ENCODE peak calls at places on chromosomes 11 and 22, in five cellular contexts. One of them, this sample, is unnamed.

GRCh38 chr11:125679397-125679796 is 1.2 kb downstream of the ACRV1 start:
- DNase-seq in HuH-7.5: no peak
- DNase-seq in SK-MEL-5: peak; percentile 22
- DNase-seq in lower leg skin: no peak
- DNase-seq in progenitor cell of endocrine pancreas: no peak
- DNase-seq in this sample: no peak

GRCh38 chr11:126963603-126964353 is 36.8 kb downstream of the KIRREL3 start:
- DNase-seq in HuH-7.5: no peak
- DNase-seq in SK-MEL-5: peak; percentile 1
- DNase-seq in lower leg skin: no peak
- DNase-seq in progenitor cell of endocrine pancreas: no peak
- DNase-seq in this sample: no peak

GRCh38 chr11:22337571-22338464 is at the start of gene SLC17A6:
- DNase-seq in HuH-7.5: peak; percentile 13
- DNase-seq in SK-MEL-5: peak; percentile 63
- DNase-seq in lower leg skin: no peak
- DNase-seq in progenitor cell of endocrine pancreas: peak; percentile 43
- DNase-seq in this sample: peak; percentile 29

GRCh38 chr11:1305558-1306056 is 3.8 kb downstream of the TOLLIP start:
- DNase-seq in HuH-7.5: no peak
- DNase-seq in SK-MEL-5: no peak
- DNase-seq in lower leg skin: peak; percentile 70
- DNase-seq in progenitor cell of endocrine pancreas: no peak
- DNase-seq in this sample: no peak

GRCh38 chr22:39815882-39816395 is 77.6 kb downstream of the ENTHD1 start:
- DNase-seq in HuH-7.5: no peak
- DNase-seq in SK-MEL-5: no peak
- DNase-seq in lower leg skin: no peak
- DNase-seq in progenitor cell of endocrine pancreas: no peak
- DNase-seq in this sample: no peak

GRCh38 chr11:69971741-69972140 is 106.4 kb upstream of the ANO1 start:
- DNase-seq in HuH-7.5: no peak
- DNase-seq in SK-MEL-5: no peak
- DNase-seq in lower leg skin: no peak
- DNase-seq in progenitor cell of endocrine pancreas: no peak
- DNase-seq in this sample: no peak

GRCh38 chr11:36196476-36197099 is 92.6 kb downstream of the COMMD9 start:
- DNase-seq in HuH-7.5: no peak
- DNase-seq in SK-MEL-5: no peak
- DNase-seq in lower leg skin: no peak
- DNase-seq in progenitor cell of endocrine pancreas: no peak
- DNase-seq in this sample: no peak

GRCh38 chr22:23533771-23534191 is 46.3 kb downstream of the IGLL1 start:
- DNase-seq in HuH-7.5: no peak
- DNase-seq in SK-MEL-5: no peak
- DNase-seq in lower leg skin: no peak
- DNase-seq in progenitor cell of endocrine pancreas: no peak
- DNase-seq in this sample: no peak

GRCh38 chr11:27933992-27934829 is 173.7 kb downstream of the KIF18A start:
- DNase-seq in HuH-7.5: no peak
- DNase-seq in SK-MEL-5: no peak
- DNase-seq in lower leg skin: no peak
- DNase-seq in progenitor cell of endocrine pancreas: no peak
- DNase-seq in this sample: no peak

GRCh38 chr11:70871881-70872280 is 380.5 kb downstream of the SHANK2 start:
- DNase-seq in HuH-7.5: no peak
- DNase-seq in SK-MEL-5: no peak
- DNase-seq in lower leg skin: no peak
- DNase-seq in progenitor cell of endocrine pancreas: no peak
- DNase-seq in this sample: no peak

GRCh38 chr11:29200776-29201574 is 815.9 kb downstream of the KCNA4 start:
- DNase-seq in HuH-7.5: no peak
- DNase-seq in SK-MEL-5: no peak
- DNase-seq in lower leg skin: no peak
- DNase-seq in progenitor cell of endocrine pancreas: no peak
- DNase-seq in this sample: no peak

GRCh38 chr22:45678961-45679912 is 7.6 kb downstream of the ATXN10 start:
- DNase-seq in HuH-7.5: no peak
- DNase-seq in SK-MEL-5: no peak
- DNase-seq in lower leg skin: no peak
- DNase-seq in progenitor cell of endocrine pancreas: no peak
- DNase-seq in this sample: no peak

GRCh38 chr11:86798988-86799387 is 1.4 kb upstream of the PRSS23 start:
- DNase-seq in HuH-7.5: no peak
- DNase-seq in SK-MEL-5: no peak
- DNase-seq in lower leg skin: no peak
- DNase-seq in progenitor cell of endocrine pancreas: no peak
- DNase-seq in this sample: no peak

GRCh38 chr11:69495441-69496201 is 14.2 kb downstream of the LINC01488 start:
- DNase-seq in HuH-7.5: no peak
- DNase-seq in SK-MEL-5: no peak
- DNase-seq in lower leg skin: no peak
- DNase-seq in progenitor cell of endocrine pancreas: no peak
- DNase-seq in this sample: no peak

GRCh38 chr22:29722151-29722550 is 2.3 kb downstream of the CABP7 start:
- DNase-seq in HuH-7.5: no peak
- DNase-seq in SK-MEL-5: no peak
- DNase-seq in lower leg skin: no peak
- DNase-seq in progenitor cell of endocrine pancreas: no peak
- DNase-seq in this sample: no peak

This sample was measured in midbrain.